ENCODE peak calls at places on chromosome 16, in six cellular contexts. One of them, this sample, is unnamed.

GRCh38 chr16:69620564-69620963 is 54.8 kb downstream of the NFAT5 start:
- DNase-seq in NCI-H1105: no peak
- DNase-seq in HS-5: no peak
- DNase-seq in ELR: no peak
- DNase-seq in activated T-helper 1 cell treated with Interleukin-2 at 50 U/mL for 16 hours: no peak
- DNase-seq in GM04504: no peak
- DNase-seq in this sample: no peak

GRCh38 chr16:46972429-46972970 is 974 bp downstream of the DNAJA2 start:
- DNase-seq in NCI-H1105: peak
- DNase-seq in GM04504: no peak
- DNase-seq in ELR: peak
- DNase-seq in HS-5: no peak
- DNase-seq in activated T-helper 1 cell treated with Interleukin-2 at 50 U/mL for 16 hours: no peak
- DNase-seq in this sample: peak

GRCh38 chr16:70433456-70434103 is 5.3 kb downstream of the ST3GAL2 start:
- DNase-seq in ELR: peak
- DNase-seq in NCI-H1105: no peak
- DNase-seq in HS-5: peak
- DNase-seq in activated T-helper 1 cell treated with Interleukin-2 at 50 U/mL for 16 hours: no peak
- DNase-seq in GM04504: peak
- DNase-seq in this sample: peak

GRCh38 chr16:62064173-62064572 is 27.9 kb upstream of the CDH8 start:
- DNase-seq in NCI-H1105: no peak
- DNase-seq in HS-5: no peak
- DNase-seq in ELR: no peak
- DNase-seq in activated T-helper 1 cell treated with Interleukin-2 at 50 U/mL for 16 hours: no peak
- DNase-seq in GM04504: no peak
- DNase-seq in this sample: no peak

GRCh38 chr16:58018803-58019202 is 6.8 kb upstream of the MMP15 start:
- DNase-seq in NCI-H1105: no peak
- DNase-seq in ELR: no peak
- DNase-seq in activated T-helper 1 cell treated with Interleukin-2 at 50 U/mL for 16 hours: no peak
- DNase-seq in HS-5: no peak
- DNase-seq in GM04504: no peak
- DNase-seq in this sample: no peak

GRCh38 chr16:17544785-17545184 is 74.0 kb upstream of the XYLT1 start:
- DNase-seq in GM04504: no peak
- DNase-seq in ELR: peak
- DNase-seq in HS-5: no peak
- DNase-seq in NCI-H1105: no peak
- DNase-seq in activated T-helper 1 cell treated with Interleukin-2 at 50 U/mL for 16 hours: no peak
- DNase-seq in this sample: no peak

GRCh38 chr16:66472961-66473610 is 46.0 kb downstream of the BEAN1 start:
- DNase-seq in GM04504: no peak
- DNase-seq in NCI-H1105: no peak
- DNase-seq in HS-5: no peak
- DNase-seq in ELR: no peak
- DNase-seq in activated T-helper 1 cell treated with Interleukin-2 at 50 U/mL for 16 hours: no peak
- DNase-seq in this sample: no peak

GRCh38 chr16:53043462-53043861 is 9.2 kb downstream of the CHD9NB start:
- DNase-seq in NCI-H1105: no peak
- DNase-seq in GM04504: no peak
- DNase-seq in HS-5: no peak
- DNase-seq in ELR: no peak
- DNase-seq in activated T-helper 1 cell treated with Interleukin-2 at 50 U/mL for 16 hours: no peak
- DNase-seq in this sample: no peak

GRCh38 chr16:2468725-2469398 is 2.2 kb upstream of the NTN3 start:
- DNase-seq in ELR: no peak
- DNase-seq in GM04504: no peak
- DNase-seq in NCI-H1105: peak
- DNase-seq in HS-5: no peak
- DNase-seq in activated T-helper 1 cell treated with Interleukin-2 at 50 U/mL for 16 hours: no peak
- DNase-seq in this sample: no peak

This sample was measured in EH.